ENCODE peak calls at places on chromosomes 11 and 22, in eight cellular contexts. One of them, this sample, is unnamed. For H3K4me1, the result is how much of the 10 kb centered on the place peaks cover.

GRCh38 chr22:49044776-49045175 is 782.9 kb downstream of the BRD1 start:
- DNase-seq in Karpas-422: no peak
- DNase-seq in hepatocyte: no peak
- DNase-seq in spleen: no peak
- DNase-seq in sigmoid colon: no peak
- DNase-seq in fibroblast of lung: no peak
- DNase-seq in right cardiac atrium: no peak
- DNase-seq in right lobe of liver: no peak
- DNase-seq in this sample: no peak

GRCh38 chr11:45232341-45233080 is 53.6 kb downstream of the SYT13 start:
- DNase-seq in Karpas-422: no peak
- DNase-seq in hepatocyte: no peak
- DNase-seq in spleen: peak
- DNase-seq in sigmoid colon: peak
- DNase-seq in fibroblast of lung: no peak
- DNase-seq in right cardiac atrium: no peak
- DNase-seq in right lobe of liver: no peak
- DNase-seq in this sample: no peak

GRCh38 chr22:43945632-43946390 is 9.4 kb upstream of the SAMM50 start:
- DNase-seq in Karpas-422: peak
- DNase-seq in hepatocyte: peak
- DNase-seq in spleen: peak
- DNase-seq in sigmoid colon: no peak
- DNase-seq in fibroblast of lung: peak
- DNase-seq in right cardiac atrium: peak
- DNase-seq in right lobe of liver: peak
- DNase-seq in this sample: peak

GRCh38 chr22:39152511-39153219 is at the start of gene CBX7:
- DNase-seq in Karpas-422: peak
- DNase-seq in hepatocyte: peak
- DNase-seq in spleen: peak
- DNase-seq in sigmoid colon: peak
- DNase-seq in fibroblast of lung: peak
- DNase-seq in right cardiac atrium: peak
- DNase-seq in right lobe of liver: peak
- DNase-seq in this sample: peak

GRCh38 chr11:46001427-46002049 is 79.1 kb downstream of the LARGE2 start:
- DNase-seq in Karpas-422: peak
- DNase-seq in hepatocyte: no peak
- DNase-seq in spleen: no peak
- DNase-seq in sigmoid colon: no peak
- DNase-seq in fibroblast of lung: no peak
- DNase-seq in right cardiac atrium: no peak
- DNase-seq in right lobe of liver: no peak
- DNase-seq in this sample: no peak

GRCh38 chr11:46497498-46497897 is 96.3 kb downstream of the AMBRA1 start:
- DNase-seq in Karpas-422: no peak
- DNase-seq in hepatocyte: no peak
- DNase-seq in spleen: no peak
- DNase-seq in sigmoid colon: no peak
- DNase-seq in fibroblast of lung: no peak
- DNase-seq in right cardiac atrium: no peak
- DNase-seq in right lobe of liver: no peak
- DNase-seq in this sample: no peak

GRCh38 chr11:10807629-10808552 is 835 bp downstream of the EIF4G2 start:
- DNase-seq in Karpas-422: peak
- DNase-seq in hepatocyte: peak
- DNase-seq in spleen: peak
- DNase-seq in sigmoid colon: peak
- DNase-seq in fibroblast of lung: peak
- DNase-seq in right cardiac atrium: peak
- DNase-seq in right lobe of liver: peak
- DNase-seq in this sample: no peak

GRCh38 chr22:49284389-49284788 is 543.3 kb downstream of the BRD1 start:
- DNase-seq in Karpas-422: no peak
- DNase-seq in hepatocyte: no peak
- DNase-seq in spleen: peak
- DNase-seq in sigmoid colon: peak
- DNase-seq in fibroblast of lung: no peak
- DNase-seq in right cardiac atrium: no peak
- DNase-seq in right lobe of liver: no peak
- DNase-seq in this sample: no peak

GRCh38 chr22:19703869-19704268 is 10.4 kb upstream of the SEPTIN5 start:
- DNase-seq in Karpas-422: no peak
- DNase-seq in hepatocyte: peak
- DNase-seq in spleen: peak
- DNase-seq in sigmoid colon: peak
- DNase-seq in fibroblast of lung: no peak
- DNase-seq in right cardiac atrium: no peak
- DNase-seq in right lobe of liver: peak
- DNase-seq in this sample: no peak

GRCh38 chr11:8566613-8567210 is 27.3 kb downstream of the STK33 start:
- DNase-seq in Karpas-422: peak
- DNase-seq in hepatocyte: peak
- DNase-seq in spleen: no peak
- DNase-seq in sigmoid colon: no peak
- DNase-seq in fibroblast of lung: peak
- DNase-seq in right cardiac atrium: no peak
- DNase-seq in right lobe of liver: no peak
- DNase-seq in this sample: peak

GRCh38 chr22:31223786-31224191 is 11.7 kb downstream of the LIMK2 start:
- DNase-seq in Karpas-422: no peak
- DNase-seq in hepatocyte: no peak
- DNase-seq in spleen: no peak
- DNase-seq in sigmoid colon: no peak
- DNase-seq in fibroblast of lung: no peak
- DNase-seq in right cardiac atrium: no peak
- DNase-seq in right lobe of liver: no peak
- DNase-seq in this sample: no peak

GRCh38 chr22:42116848-42117424 is 13.7 kb downstream of the CYP2D6 start:
- DNase-seq in Karpas-422: peak
- DNase-seq in hepatocyte: peak
- DNase-seq in spleen: no peak
- DNase-seq in sigmoid colon: no peak
- DNase-seq in fibroblast of lung: peak
- DNase-seq in right cardiac atrium: no peak
- DNase-seq in right lobe of liver: no peak
- DNase-seq in this sample: no peak

GRCh38 chr11:113241190-113242051 is 73.0 kb upstream of the TTC12 start:
- DNase-seq in Karpas-422: no peak
- DNase-seq in hepatocyte: no peak
- DNase-seq in spleen: no peak
- DNase-seq in sigmoid colon: no peak
- DNase-seq in fibroblast of lung: peak
- DNase-seq in right cardiac atrium: no peak
- DNase-seq in right lobe of liver: no peak
- DNase-seq in this sample: no peak

GRCh38 chr11:76663912-76664440 is 6.6 kb downstream of the LRRC32 start:
- DNase-seq in Karpas-422: no peak
- DNase-seq in hepatocyte: no peak
- DNase-seq in spleen: peak
- DNase-seq in sigmoid colon: peak
- DNase-seq in fibroblast of lung: no peak
- DNase-seq in right cardiac atrium: no peak
- DNase-seq in right lobe of liver: peak
- DNase-seq in this sample: no peak

GRCh38 chr11:64000740-64001514 is 14.7 kb downstream of the OTUB1 start:
- DNase-seq in Karpas-422: no peak
- DNase-seq in hepatocyte: no peak
- DNase-seq in spleen: no peak
- DNase-seq in sigmoid colon: no peak
- DNase-seq in fibroblast of lung: no peak
- DNase-seq in right cardiac atrium: no peak
- DNase-seq in right lobe of liver: no peak
- DNase-seq in this sample: no peak

GRCh38 chr11:71580057-71581003 is 2.3 kb downstream of the KRTAP5-11 start:
- DNase-seq in Karpas-422: peak
- DNase-seq in hepatocyte: peak
- DNase-seq in spleen: no peak
- DNase-seq in sigmoid colon: peak
- DNase-seq in fibroblast of lung: peak
- DNase-seq in right cardiac atrium: peak
- DNase-seq in right lobe of liver: peak
- DNase-seq in this sample: no peak

GRCh38 chr22:28023036-28023435 is 104.0 kb upstream of the PITPNB start:
- DNase-seq in Karpas-422: no peak
- DNase-seq in hepatocyte: no peak
- DNase-seq in spleen: peak
- DNase-seq in sigmoid colon: peak
- DNase-seq in fibroblast of lung: no peak
- DNase-seq in right cardiac atrium: no peak
- DNase-seq in right lobe of liver: peak
- DNase-seq in this sample: no peak
- H3K4me1 ChIP-seq in Karpas-422: under half
- H3K4me1 ChIP-seq in hepatocyte: under half
- H3K4me1 ChIP-seq in spleen: under half
- H3K4me1 ChIP-seq in sigmoid colon: under half
- H3K4me1 ChIP-seq in fibroblast of lung: under half
- H3K4me1 ChIP-seq in right cardiac atrium: under half
- H3K4me1 ChIP-seq in right lobe of liver: under half
- H3K4me1 ChIP-seq in this sample: under half

GRCh38 chr11:69415411-69416122 is 65.9 kb upstream of the LINC01488 start:
- DNase-seq in Karpas-422: no peak
- DNase-seq in hepatocyte: no peak
- DNase-seq in spleen: peak
- DNase-seq in sigmoid colon: peak
- DNase-seq in fibroblast of lung: no peak
- DNase-seq in right cardiac atrium: no peak
- DNase-seq in right lobe of liver: no peak
- DNase-seq in this sample: no peak
- H3K27ac ChIP-seq in Karpas-422: no peak
- H3K27ac ChIP-seq in hepatocyte: no peak
- H3K27ac ChIP-seq in spleen: no peak
- H3K27ac ChIP-seq in sigmoid colon: no peak
- H3K27ac ChIP-seq in fibroblast of lung: no peak
- H3K27ac ChIP-seq in right cardiac atrium: no peak
- H3K27ac ChIP-seq in right lobe of liver: no peak
- H3K27ac ChIP-seq in this sample: no peak

GRCh38 chr22:37932401-37932800 is 21.0 kb downstream of the C22orf23 start:
- DNase-seq in Karpas-422: no peak
- DNase-seq in hepatocyte: no peak
- DNase-seq in spleen: no peak
- DNase-seq in sigmoid colon: no peak
- DNase-seq in fibroblast of lung: no peak
- DNase-seq in right cardiac atrium: no peak
- DNase-seq in right lobe of liver: no peak
- DNase-seq in this sample: no peak

GRCh38 chr22:37931893-37932389 is 21.5 kb downstream of the C22orf23 start:
- DNase-seq in Karpas-422: peak
- DNase-seq in hepatocyte: no peak
- DNase-seq in spleen: no peak
- DNase-seq in sigmoid colon: no peak
- DNase-seq in fibroblast of lung: no peak
- DNase-seq in right cardiac atrium: no peak
- DNase-seq in right lobe of liver: no peak
- DNase-seq in this sample: no peak

GRCh38 chr22:37930952-37931440 is 22.4 kb downstream of the C22orf23 start:
- DNase-seq in Karpas-422: no peak
- DNase-seq in hepatocyte: no peak
- DNase-seq in spleen: no peak
- DNase-seq in sigmoid colon: no peak
- DNase-seq in fibroblast of lung: no peak
- DNase-seq in right cardiac atrium: no peak
- DNase-seq in right lobe of liver: no peak
- DNase-seq in this sample: no peak

GRCh38 chr22:37933711-37934376 is 19.6 kb downstream of the C22orf23 start:
- DNase-seq in Karpas-422: peak
- DNase-seq in hepatocyte: peak
- DNase-seq in spleen: peak
- DNase-seq in sigmoid colon: peak
- DNase-seq in fibroblast of lung: peak
- DNase-seq in right cardiac atrium: peak
- DNase-seq in right lobe of liver: peak
- DNase-seq in this sample: peak

DNA sequence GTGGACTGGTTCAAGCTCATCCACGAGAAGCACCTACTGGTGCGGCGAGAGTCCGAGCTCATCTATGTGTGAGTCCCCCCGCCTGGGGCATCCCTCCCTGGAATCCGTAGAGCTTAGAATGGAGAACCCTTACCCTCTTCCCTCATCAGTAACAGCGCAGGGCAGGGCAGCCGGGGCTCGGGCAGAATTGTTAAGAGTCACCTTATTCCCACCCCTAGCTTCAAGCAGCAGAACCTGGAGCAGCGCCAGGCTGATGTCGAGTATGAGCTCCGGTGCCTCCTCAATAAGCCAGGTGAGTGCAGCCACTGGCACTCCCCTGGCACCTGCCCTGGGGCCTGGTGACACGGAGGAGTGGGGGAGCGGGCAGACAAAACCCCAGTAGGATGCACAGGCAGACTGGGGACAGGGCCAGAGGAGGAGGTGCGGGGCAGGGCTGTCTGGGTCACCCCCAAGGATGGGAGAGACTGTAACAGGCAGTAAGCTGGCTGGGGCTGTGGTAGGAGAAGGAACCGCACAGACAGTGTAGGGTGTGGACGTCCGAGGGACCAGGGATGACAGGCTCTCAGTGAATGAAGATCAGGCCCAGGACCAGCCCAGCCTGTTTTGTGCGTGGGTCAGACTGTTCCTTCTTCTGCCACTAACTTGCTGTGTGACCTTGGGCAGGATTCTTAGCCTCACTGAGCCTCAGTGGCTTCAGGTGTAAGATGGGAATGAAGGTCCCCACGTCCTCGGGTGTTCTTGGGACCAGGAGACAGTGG is 20.4 kb downstream of the C22orf23 start:
- DNase-seq in Karpas-422: no peak
- DNase-seq in hepatocyte: no peak
- DNase-seq in spleen: no peak
- DNase-seq in sigmoid colon: peak
- DNase-seq in fibroblast of lung: no peak
- DNase-seq in right cardiac atrium: peak
- DNase-seq in right lobe of liver: no peak
- DNase-seq in this sample: no peak
- H3K4me1 ChIP-seq in Karpas-422: under half
- H3K4me1 ChIP-seq in hepatocyte: under half
- H3K4me1 ChIP-seq in spleen: under half
- H3K4me1 ChIP-seq in sigmoid colon: under half
- H3K4me1 ChIP-seq in fibroblast of lung: under half
- H3K4me1 ChIP-seq in right cardiac atrium: under half
- H3K4me1 ChIP-seq in right lobe of liver: under half
- H3K4me1 ChIP-seq in this sample: under half

DNA sequence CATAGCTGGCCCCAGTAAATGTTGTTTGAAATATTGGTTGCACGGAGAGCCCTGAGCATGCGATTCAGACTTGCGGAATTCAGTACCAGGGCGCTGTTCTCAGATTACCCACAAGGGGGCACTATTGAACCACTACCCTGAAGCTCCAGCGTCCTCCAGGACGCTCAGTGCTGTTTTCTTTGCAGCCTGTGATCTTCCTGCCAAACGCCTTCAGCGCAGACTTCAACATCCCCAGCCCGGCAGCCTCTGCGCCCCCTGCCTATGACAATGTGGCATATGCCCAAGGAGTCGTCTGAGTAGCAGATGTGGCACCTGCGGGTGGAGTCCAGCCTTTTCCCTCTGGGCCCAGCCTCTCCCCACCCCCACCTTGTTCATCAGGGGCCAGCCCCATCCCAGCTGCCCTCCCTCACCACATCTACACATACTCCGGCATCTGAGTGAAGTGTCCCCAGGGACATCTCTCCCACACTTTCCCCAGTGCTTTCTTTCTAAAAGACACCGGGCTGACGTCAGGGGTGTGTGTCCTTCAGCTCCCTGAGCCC is 9.6 kb upstream of the MS4A10 start:
- DNase-seq in Karpas-422: peak
- DNase-seq in hepatocyte: peak
- DNase-seq in spleen: peak
- DNase-seq in sigmoid colon: peak
- DNase-seq in fibroblast of lung: peak
- DNase-seq in right cardiac atrium: peak
- DNase-seq in right lobe of liver: peak
- DNase-seq in this sample: peak
- H3K27ac ChIP-seq in Karpas-422: no peak
- H3K27ac ChIP-seq in hepatocyte: no peak
- H3K27ac ChIP-seq in spleen: no peak
- H3K27ac ChIP-seq in sigmoid colon: no peak
- H3K27ac ChIP-seq in fibroblast of lung: no peak
- H3K27ac ChIP-seq in right cardiac atrium: no peak
- H3K27ac ChIP-seq in right lobe of liver: no peak
- H3K27ac ChIP-seq in this sample: no peak

This sample was measured in foreskin keratinocyte.